ENCODE peak calls at places on chromosomes 11 and 22, in ten cellular contexts. B, Z, F, J, E, O, R, K, A and V are unnamed samples.

GRCh38 chr22:43197271-43197941 is 10.5 kb upstream of the TTLL12 start:
- DNase-seq in E (no peak), B (no peak), Z (no peak), J (no peak), K (no peak), F (no peak), O (no peak), A (no peak), R (no peak), V (no peak)

GRCh38 chr11:122186439-122187080 is 70.5 kb upstream of the BLID start:
- DNase-seq in E (peak), Z (no peak), F (peak), J (no peak), O (no peak), K (no peak), A (no peak), B (no peak), R (no peak), V (no peak)

GRCh38 chr11:120917536-120918239 is 106.2 kb upstream of the TBCEL start:
- DNase-seq in E (no peak), K (no peak), B (no peak), J (no peak), A (no peak), F (no peak), O (no peak), Z (no peak), R (no peak), V (no peak)

GRCh38 chr22:38029901-38030300 is 27.3 kb upstream of the PICK1 start:
- DNase-seq in B (no peak), R (no peak), O (no peak), J (no peak), K (no peak), E (no peak), F (no peak), A (no peak), Z (no peak), V (no peak)

GRCh38 chr11:55838452-55838851 is at the start of gene OR5D16:
- DNase-seq in R (no peak), A (no peak), J (no peak), F (no peak), O (no peak), B (no peak), Z (no peak), K (no peak), E (no peak), V (no peak)

GRCh38 chr11:11263238-11264030 is 89.6 kb downstream of the CSNK2A3 start:
- DNase-seq in O (no peak), J (no peak), B (peak), R (no peak), Z (no peak), A (no peak), E (peak), K (no peak), F (peak), V (peak)

GRCh38 chr11:125431009-125431408 is 65.1 kb downstream of the FEZ1 start:
- DNase-seq in R (no peak), E (no peak), Z (no peak), O (no peak), F (no peak), K (no peak), A (no peak), J (no peak), B (no peak), V (no peak)

GRCh38 chr22:45997077-45997774 is 20.3 kb upstream of the WNT7B start:
- DNase-seq in R (no peak), E (no peak), O (peak), K (no peak), A (no peak), Z (peak), J (no peak), B (peak), F (peak), V (no peak)

GRCh38 chr22:42939941-42940653 is 74.9 kb downstream of the PACSIN2 start:
- DNase-seq in K (no peak), A (no peak), B (no peak), F (peak), J (no peak), Z (no peak), O (peak), R (no peak), E (peak), V (no peak)

GRCh38 chr11:67583319-67584204 is at the start of gene GSTP1:
- DNase-seq in J (peak), R (peak), Z (peak), A (peak), F (peak), K (peak), B (peak), O (peak), E (peak), V (peak)

GRCh38 chr22:41481925-41482318 is 13.0 kb downstream of the ACO2 start:
- DNase-seq in E (no peak), B (no peak), Z (no peak), F (no peak), O (no peak), K (no peak), A (no peak), R (no peak), J (no peak), V (no peak)

GRCh38 chr22:30809086-30809485 is 114.4 kb downstream of the OSBP2 start:
- DNase-seq in K (no peak), B (no peak), F (peak), A (no peak), E (peak), R (no peak), J (no peak), Z (no peak), O (no peak), V (no peak)

GRCh38 chr22:17007852-17008731 is at the start of gene GAB4:
- DNase-seq in K (no peak), B (no peak), Z (no peak), O (no peak), A (no peak), E (no peak), R (no peak), F (no peak), J (no peak), V (no peak)

GRCh38 chr11:114353448-114353847 is 46.9 kb downstream of the C11orf71 start:
- DNase-seq in K (no peak), R (no peak), B (no peak), O (no peak), E (no peak), Z (no peak), F (peak), A (no peak), J (no peak), V (no peak)